ENCODE peak calls at places on chromosomes 1 and 21, in four cellular contexts. I is uterus, K is natural killer cell, H is dorsolateral prefrontal cortex. C is an unnamed sample.

GRCh38 chr1:28378906-28379305 is 9.4 kb downstream of the PHACTR4 start:
- DNase-seq in I (no peak), H (no peak), K (no peak), C (no peak)

GRCh38 chr1:227793948-227794812 is 21.3 kb upstream of the PRSS38 start:
- DNase-seq in K (no peak), I (peak; percentile 83), H (no peak), C (peak; percentile 45)

GRCh38 chr1:213444224-213444623 is 393.2 kb downstream of the RPS6KC1 start:
- DNase-seq in K (no peak), I (no peak), H (no peak), C (no peak)

GRCh38 chr1:81808760-81809159 is 8.0 kb downstream of the ADGRL2 start:
- DNase-seq in I (no peak), H (no peak), K (no peak), C (no peak)

GRCh38 chr1:229240532-229240931 is 30.4 kb upstream of the RAB4A start:
- DNase-seq in H (no peak), I (no peak), K (no peak), C (no peak)

GRCh38 chr1:159214149-159214760 is 9.6 kb downstream of the ACKR1 start:
- DNase-seq in I (peak; percentile 30), H (no peak), K (no peak), C (no peak)

GRCh38 chr21:34195365-34195764 is 122.0 kb downstream of the MRPS6 start:
- DNase-seq in I (no peak), K (no peak), H (no peak), C (no peak)

GRCh38 chr1:180603223-180603849 is 28.5 kb upstream of the XPR1 start:
- DNase-seq in I (no peak), H (no peak), K (no peak), C (no peak)

GRCh38 chr21:41947596-41948403 is 6.0 kb downstream of the C2CD2 start:
- DNase-seq in K (no peak), I (no peak), H (peak; percentile 89), C (no peak)

GRCh38 chr1:85047472-85048295 is 616 bp downstream of the MCOLN3 start:
- DNase-seq in I (no peak), K (no peak), H (no peak), C (no peak)

GRCh38 chr1:112317140-112317539 is 78.9 kb upstream of the CTTNBP2NL start:
- DNase-seq in H (no peak), K (no peak), I (no peak), C (no peak)

DNA sequence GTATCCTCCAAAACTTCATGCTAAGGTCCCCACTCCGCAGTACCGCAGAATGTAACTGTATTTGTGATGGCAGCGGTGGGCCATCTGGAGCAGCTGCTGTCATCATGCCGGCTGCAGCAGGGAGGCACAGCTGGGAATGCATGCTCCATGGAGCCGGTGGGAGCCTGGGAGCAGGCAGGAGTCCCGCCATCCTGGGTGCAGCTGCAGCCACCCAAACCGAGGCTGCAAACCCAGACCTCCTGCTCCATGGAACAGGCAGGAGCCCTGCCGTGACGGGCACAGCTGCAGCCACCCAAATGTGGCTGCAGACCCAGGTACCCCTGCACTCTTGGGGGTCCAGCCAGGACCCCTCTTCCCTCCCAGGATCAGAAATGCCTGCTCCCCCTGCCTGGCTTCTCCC is 80.3 kb downstream of the SCMH1 start:
- DNase-seq in H (no peak), I (no peak), K (no peak), C (no peak)
- TF ChIP-seq CTCF in H (no peak), I (no peak), K (no peak), C (no peak)

DNA sequence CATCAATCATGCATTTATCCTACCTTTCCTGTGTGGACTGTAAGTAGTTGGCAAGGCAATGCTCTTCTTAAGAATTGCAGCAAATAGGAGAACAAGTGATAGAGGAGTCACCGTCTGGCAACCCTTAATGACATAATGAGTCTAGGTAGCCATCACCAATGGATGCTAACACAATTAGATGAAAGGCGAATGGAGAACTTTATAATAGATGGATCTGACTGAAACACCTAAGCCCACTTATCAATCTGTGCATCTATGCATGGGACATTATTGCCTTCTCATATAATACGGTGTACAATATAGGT is 18.9 kb upstream of the CAPN8 start:
- DNase-seq in H (no peak), I (no peak), K (no peak), C (no peak)
- TF ChIP-seq CTCF in H (no peak), I (no peak), K (no peak), C (no peak)

DNA sequence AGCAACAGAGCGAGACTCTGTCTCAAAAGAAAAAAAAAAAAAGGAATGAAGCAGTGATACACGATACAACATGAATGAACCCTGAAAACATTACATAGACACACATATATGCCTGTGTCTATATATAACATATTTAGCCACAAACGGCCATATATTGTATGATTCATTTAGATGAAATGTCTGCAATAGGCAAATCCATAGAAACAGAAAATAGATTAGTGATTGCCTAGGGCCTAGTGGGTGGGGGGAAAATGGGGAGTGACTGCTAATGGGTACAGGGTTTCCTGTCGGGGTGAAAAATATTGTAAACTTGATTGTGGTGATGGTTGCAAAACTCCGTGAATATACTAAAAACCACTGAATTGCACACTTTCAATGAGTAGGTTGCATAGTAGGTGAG is 6.0 kb upstream of the H6PD start:
- DNase-seq in H (no peak), K (no peak), I (no peak), C (no peak)
- TF ChIP-seq CTCF in H (no peak), K (no peak), I (no peak), C (no peak)

GRCh38 chr1:3471356-3472087 is 17.1 kb downstream of the ARHGEF16 start:
- DNase-seq in I (no peak), H (no peak), K (no peak), C (no peak)
- TF ChIP-seq CTCF in I (no peak), H (peak; percentile 60), K (no peak), C (no peak)

GRCh38 chr1:24744911-24745710 is at the start of gene CLIC4:
- DNase-seq in K (peak; percentile 95), H (peak; percentile 99), I (peak; percentile 100), C (peak; percentile 98)
- TF ChIP-seq CTCF in K (no peak), H (peak; percentile 80), I (peak; percentile 35), C (no peak)

GRCh38 chr21:21232320-21232719 is 234.1 kb downstream of the NCAM2 start:
- DNase-seq in H (no peak), K (no peak), I (no peak), C (no peak)
- TF ChIP-seq CTCF in H (peak; percentile 78), K (no peak), I (no peak), C (no peak)

GRCh38 chr1:55844322-55844721 is 629.2 kb upstream of the USP24 start:
- DNase-seq in H (no peak), I (no peak), K (no peak), C (no peak)

DNA sequence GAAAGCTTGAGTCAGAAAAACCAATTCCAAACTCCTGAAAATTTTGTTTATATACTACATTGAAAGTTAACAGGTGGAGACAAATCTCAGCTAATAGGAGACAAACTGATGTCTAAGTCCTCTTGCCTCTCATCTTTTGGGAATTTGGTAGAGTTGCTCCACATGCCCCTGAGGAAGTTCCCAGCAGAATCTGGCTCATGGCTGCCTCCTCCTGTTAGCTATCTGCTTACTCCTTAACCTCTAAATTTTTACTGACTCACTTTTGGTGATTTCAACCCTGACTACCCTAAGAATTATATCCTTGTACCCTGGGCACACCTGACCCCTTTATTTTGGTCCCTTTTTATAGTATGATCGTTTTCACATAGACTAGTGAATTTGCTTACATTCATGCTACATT is 633.7 kb upstream of the USP24 start:
- DNase-seq in I (no peak), K (no peak), H (no peak), C (no peak)
- TF ChIP-seq CTCF in I (no peak), K (no peak), H (no peak), C (no peak)

GRCh38 chr1:40315239-40315794 is 1.8 kb downstream of the COL9A2 start:
- DNase-seq in H (peak; percentile 90), K (peak; percentile 80), I (peak; percentile 73), C (peak; percentile 51)

GRCh38 chr1:40313329-40313957 is 3.6 kb downstream of the COL9A2 start:
- DNase-seq in I (no peak), H (no peak), K (no peak), C (no peak)

GRCh38 chr1:40312238-40313205 is 4.6 kb downstream of the COL9A2 start:
- DNase-seq in K (no peak), I (no peak), H (no peak), C (no peak)

GRCh38 chr1:40314721-40315238 is 2.3 kb downstream of the COL9A2 start:
- DNase-seq in I (no peak), H (no peak), K (no peak), C (no peak)

GRCh38 chr1:40313958-40314720 is 2.9 kb downstream of the COL9A2 start:
- DNase-seq in K (no peak), I (no peak), H (no peak), C (no peak)
- TF ChIP-seq CTCF in K (no peak), I (no peak), H (no peak), C (no peak)

C was measured in omental fat pad.